ENCODE peak calls at places on chromosomes 7 and 10, in eight cellular contexts. One of them, this sample, is unnamed.

GRCh38 chr7:79553811-79554555 is 100.5 kb upstream of the MAGI2 start:
- DNase-seq in fibroblast of lung: peak; percentile 14
- DNase-seq in cardiac muscle cell: peak; percentile 49
- DNase-seq in effector memory CD4-positive, alpha-beta T cell: no peak
- DNase-seq in GM23338: no peak
- DNase-seq in tibial artery: no peak
- DNase-seq in left ventricle myocardium inferior: no peak
- DNase-seq in esophagus squamous epithelium: no peak
- DNase-seq in this sample: no peak

GRCh38 chr7:108114117-108114841 is 15.9 kb downstream of the LAMB4 start:
- DNase-seq in fibroblast of lung: no peak
- DNase-seq in cardiac muscle cell: no peak
- DNase-seq in effector memory CD4-positive, alpha-beta T cell: no peak
- DNase-seq in GM23338: peak; percentile 81
- DNase-seq in tibial artery: no peak
- DNase-seq in left ventricle myocardium inferior: no peak
- DNase-seq in esophagus squamous epithelium: no peak
- DNase-seq in this sample: no peak

GRCh38 chr7:74482629-74483401 is 29.1 kb downstream of the GTF2IRD1 start:
- DNase-seq in fibroblast of lung: peak; percentile 99
- DNase-seq in cardiac muscle cell: peak; percentile 98
- DNase-seq in effector memory CD4-positive, alpha-beta T cell: no peak
- DNase-seq in GM23338: no peak
- DNase-seq in tibial artery: no peak
- DNase-seq in left ventricle myocardium inferior: no peak
- DNase-seq in esophagus squamous epithelium: no peak
- DNase-seq in this sample: no peak

GRCh38 chr10:24215193-24215592 is 6.3 kb downstream of the KIAA1217 start:
- DNase-seq in fibroblast of lung: peak; percentile 50
- DNase-seq in cardiac muscle cell: no peak
- DNase-seq in effector memory CD4-positive, alpha-beta T cell: no peak
- DNase-seq in GM23338: no peak
- DNase-seq in tibial artery: no peak
- DNase-seq in left ventricle myocardium inferior: no peak
- DNase-seq in esophagus squamous epithelium: no peak
- DNase-seq in this sample: no peak

GRCh38 chr10:52314822-52315552 is 906 bp downstream of the DKK1 start:
- DNase-seq in fibroblast of lung: peak; percentile 62
- DNase-seq in cardiac muscle cell: peak; percentile 48
- DNase-seq in effector memory CD4-positive, alpha-beta T cell: no peak
- DNase-seq in GM23338: peak; percentile 17
- DNase-seq in tibial artery: no peak
- DNase-seq in left ventricle myocardium inferior: no peak
- DNase-seq in esophagus squamous epithelium: no peak
- DNase-seq in this sample: no peak

GRCh38 chr7:14418633-14419032 is 429.2 kb upstream of the ETV1 start:
- DNase-seq in fibroblast of lung: no peak
- DNase-seq in cardiac muscle cell: no peak
- DNase-seq in effector memory CD4-positive, alpha-beta T cell: no peak
- DNase-seq in GM23338: no peak
- DNase-seq in tibial artery: no peak
- DNase-seq in left ventricle myocardium inferior: no peak
- DNase-seq in esophagus squamous epithelium: no peak
- DNase-seq in this sample: no peak

GRCh38 chr7:8817448-8818036 is 384.1 kb downstream of the NXPH1 start:
- DNase-seq in fibroblast of lung: no peak
- DNase-seq in cardiac muscle cell: no peak
- DNase-seq in effector memory CD4-positive, alpha-beta T cell: no peak
- DNase-seq in GM23338: no peak
- DNase-seq in tibial artery: no peak
- DNase-seq in left ventricle myocardium inferior: no peak
- DNase-seq in esophagus squamous epithelium: no peak
- DNase-seq in this sample: no peak

GRCh38 chr7:885893-886625 is 9.7 kb downstream of the GET4 start:
- DNase-seq in fibroblast of lung: no peak
- DNase-seq in cardiac muscle cell: no peak
- DNase-seq in effector memory CD4-positive, alpha-beta T cell: no peak
- DNase-seq in GM23338: no peak
- DNase-seq in tibial artery: no peak
- DNase-seq in left ventricle myocardium inferior: peak; percentile 10
- DNase-seq in esophagus squamous epithelium: no peak
- DNase-seq in this sample: no peak

GRCh38 chr7:2796358-2797352 is 47.5 kb downstream of the GNA12 start:
- DNase-seq in fibroblast of lung: peak; percentile 37
- DNase-seq in cardiac muscle cell: peak; percentile 95
- DNase-seq in effector memory CD4-positive, alpha-beta T cell: no peak
- DNase-seq in GM23338: no peak
- DNase-seq in tibial artery: peak; percentile 92
- DNase-seq in left ventricle myocardium inferior: peak; percentile 76
- DNase-seq in esophagus squamous epithelium: no peak
- DNase-seq in this sample: no peak

GRCh38 chr7:106370542-106370941 is 85.8 kb upstream of the NAMPT start:
- DNase-seq in fibroblast of lung: no peak
- DNase-seq in cardiac muscle cell: no peak
- DNase-seq in effector memory CD4-positive, alpha-beta T cell: no peak
- DNase-seq in GM23338: no peak
- DNase-seq in tibial artery: no peak
- DNase-seq in left ventricle myocardium inferior: no peak
- DNase-seq in esophagus squamous epithelium: no peak
- DNase-seq in this sample: peak; percentile 4

GRCh38 chr10:86247073-86247472 is 119.5 kb downstream of the GRID1 start:
- DNase-seq in fibroblast of lung: no peak
- DNase-seq in cardiac muscle cell: no peak
- DNase-seq in effector memory CD4-positive, alpha-beta T cell: no peak
- DNase-seq in GM23338: no peak
- DNase-seq in tibial artery: no peak
- DNase-seq in left ventricle myocardium inferior: no peak
- DNase-seq in esophagus squamous epithelium: no peak
- DNase-seq in this sample: no peak

GRCh38 chr10:22700489-22700888 is 13.9 kb downstream of the PIP4K2A start:
- DNase-seq in fibroblast of lung: no peak
- DNase-seq in cardiac muscle cell: no peak
- DNase-seq in effector memory CD4-positive, alpha-beta T cell: no peak
- DNase-seq in GM23338: no peak
- DNase-seq in tibial artery: no peak
- DNase-seq in left ventricle myocardium inferior: no peak
- DNase-seq in esophagus squamous epithelium: no peak
- DNase-seq in this sample: no peak

GRCh38 chr10:117217196-117217761 is 20.0 kb downstream of the KCNK18 start:
- DNase-seq in fibroblast of lung: peak; percentile 3
- DNase-seq in cardiac muscle cell: peak; percentile 6
- DNase-seq in effector memory CD4-positive, alpha-beta T cell: no peak
- DNase-seq in GM23338: peak; percentile 65
- DNase-seq in tibial artery: peak; percentile 56
- DNase-seq in left ventricle myocardium inferior: no peak
- DNase-seq in esophagus squamous epithelium: no peak
- DNase-seq in this sample: no peak

GRCh38 chr7:127718325-127718724 is 66.3 kb downstream of the SND1 start:
- DNase-seq in fibroblast of lung: no peak
- DNase-seq in cardiac muscle cell: no peak
- DNase-seq in effector memory CD4-positive, alpha-beta T cell: no peak
- DNase-seq in GM23338: no peak
- DNase-seq in tibial artery: no peak
- DNase-seq in left ventricle myocardium inferior: no peak
- DNase-seq in esophagus squamous epithelium: no peak
- DNase-seq in this sample: no peak

GRCh38 chr7:80921130-80921529 is 2.3 kb upstream of the SEMA3C start:
- DNase-seq in fibroblast of lung: peak; percentile 61
- DNase-seq in cardiac muscle cell: peak; percentile 45
- DNase-seq in effector memory CD4-positive, alpha-beta T cell: no peak
- DNase-seq in GM23338: no peak
- DNase-seq in tibial artery: no peak
- DNase-seq in left ventricle myocardium inferior: no peak
- DNase-seq in esophagus squamous epithelium: no peak
- DNase-seq in this sample: no peak

GRCh38 chr10:119817991-119818888 is 54.4 kb downstream of the MCMBP start:
- DNase-seq in fibroblast of lung: peak; percentile 71
- DNase-seq in cardiac muscle cell: peak; percentile 80
- DNase-seq in effector memory CD4-positive, alpha-beta T cell: no peak
- DNase-seq in GM23338: peak; percentile 94
- DNase-seq in tibial artery: peak; percentile 81
- DNase-seq in left ventricle myocardium inferior: peak; percentile 52
- DNase-seq in esophagus squamous epithelium: no peak
- DNase-seq in this sample: peak; percentile 33

GRCh38 chr10:19904202-19904661 is 88.0 kb downstream of the PLXDC2 start:
- DNase-seq in fibroblast of lung: peak; percentile 95
- DNase-seq in cardiac muscle cell: peak; percentile 41
- DNase-seq in effector memory CD4-positive, alpha-beta T cell: no peak
- DNase-seq in GM23338: no peak
- DNase-seq in tibial artery: no peak
- DNase-seq in left ventricle myocardium inferior: no peak
- DNase-seq in esophagus squamous epithelium: no peak
- DNase-seq in this sample: no peak

GRCh38 chr10:52437205-52437646 is 123.1 kb downstream of the DKK1 start:
- DNase-seq in fibroblast of lung: no peak
- DNase-seq in cardiac muscle cell: no peak
- DNase-seq in effector memory CD4-positive, alpha-beta T cell: no peak
- DNase-seq in GM23338: no peak
- DNase-seq in tibial artery: no peak
- DNase-seq in left ventricle myocardium inferior: no peak
- DNase-seq in esophagus squamous epithelium: no peak
- DNase-seq in this sample: no peak

GRCh38 chr7:29969706-29970105 is 19.9 kb downstream of the SCRN1 start:
- DNase-seq in fibroblast of lung: no peak
- DNase-seq in cardiac muscle cell: no peak
- DNase-seq in effector memory CD4-positive, alpha-beta T cell: no peak
- DNase-seq in GM23338: no peak
- DNase-seq in tibial artery: no peak
- DNase-seq in left ventricle myocardium inferior: no peak
- DNase-seq in esophagus squamous epithelium: no peak
- DNase-seq in this sample: no peak

GRCh38 chr7:29970158-29970557 is 19.4 kb downstream of the SCRN1 start:
- DNase-seq in fibroblast of lung: no peak
- DNase-seq in cardiac muscle cell: peak; percentile 11
- DNase-seq in effector memory CD4-positive, alpha-beta T cell: no peak
- DNase-seq in GM23338: no peak
- DNase-seq in tibial artery: no peak
- DNase-seq in left ventricle myocardium inferior: no peak
- DNase-seq in esophagus squamous epithelium: no peak
- DNase-seq in this sample: no peak

GRCh38 chr7:29962035-29962434 is 27.6 kb downstream of the SCRN1 start:
- DNase-seq in fibroblast of lung: no peak
- DNase-seq in cardiac muscle cell: no peak
- DNase-seq in effector memory CD4-positive, alpha-beta T cell: no peak
- DNase-seq in GM23338: no peak
- DNase-seq in tibial artery: no peak
- DNase-seq in left ventricle myocardium inferior: no peak
- DNase-seq in esophagus squamous epithelium: no peak
- DNase-seq in this sample: no peak

GRCh38 chr7:29968683-29969457 is 20.7 kb downstream of the SCRN1 start:
- DNase-seq in fibroblast of lung: peak; percentile 89
- DNase-seq in cardiac muscle cell: peak; percentile 75
- DNase-seq in effector memory CD4-positive, alpha-beta T cell: no peak
- DNase-seq in GM23338: no peak
- DNase-seq in tibial artery: no peak
- DNase-seq in left ventricle myocardium inferior: no peak
- DNase-seq in esophagus squamous epithelium: no peak
- DNase-seq in this sample: no peak

DNA sequence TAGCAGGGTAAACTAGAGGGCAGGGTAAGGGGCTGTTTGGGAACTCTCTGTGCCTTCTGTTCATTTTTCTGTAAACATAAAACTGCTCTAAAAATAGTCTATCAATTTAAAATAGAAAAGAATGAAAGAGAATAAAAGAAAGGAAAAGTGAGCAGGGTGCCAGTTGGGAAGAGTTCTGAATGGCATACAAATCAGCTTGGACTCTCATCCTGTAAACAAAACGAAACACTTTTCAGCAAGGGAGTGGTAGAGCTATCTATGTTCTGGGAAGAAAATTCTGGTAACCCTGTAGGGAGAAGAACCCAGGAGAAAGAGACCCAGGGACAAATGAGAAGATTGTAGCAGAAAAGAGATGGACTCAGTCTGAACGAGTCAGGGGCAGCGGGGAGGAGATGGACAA is 24.6 kb downstream of the SCRN1 start:
- DNase-seq in fibroblast of lung: no peak
- DNase-seq in cardiac muscle cell: no peak
- DNase-seq in effector memory CD4-positive, alpha-beta T cell: no peak
- DNase-seq in GM23338: no peak
- DNase-seq in tibial artery: no peak
- DNase-seq in left ventricle myocardium inferior: no peak
- DNase-seq in esophagus squamous epithelium: no peak
- DNase-seq in this sample: no peak
- H3K27ac ChIP-seq in fibroblast of lung: no peak overlapping the region
- H3K27ac ChIP-seq in cardiac muscle cell: no peak overlapping the region
- H3K27ac ChIP-seq in effector memory CD4-positive, alpha-beta T cell: no peak overlapping the region
- H3K27ac ChIP-seq in GM23338: no peak overlapping the region
- H3K27ac ChIP-seq in tibial artery: peak overlapping the region; percentile 6
- H3K27ac ChIP-seq in left ventricle myocardium inferior: no peak overlapping the region
- H3K27ac ChIP-seq in esophagus squamous epithelium: no peak overlapping the region
- H3K27ac ChIP-seq in this sample: peak overlapping the region; percentile 86

GRCh38 chr7:83476501-83476900 is 172.4 kb downstream of the SEMA3E start:
- DNase-seq in fibroblast of lung: no peak
- DNase-seq in cardiac muscle cell: no peak
- DNase-seq in effector memory CD4-positive, alpha-beta T cell: no peak
- DNase-seq in GM23338: no peak
- DNase-seq in tibial artery: no peak
- DNase-seq in left ventricle myocardium inferior: no peak
- DNase-seq in esophagus squamous epithelium: no peak
- DNase-seq in this sample: no peak
- H3K27ac ChIP-seq in fibroblast of lung: no peak overlapping the region
- H3K27ac ChIP-seq in cardiac muscle cell: no peak overlapping the region
- H3K27ac ChIP-seq in effector memory CD4-positive, alpha-beta T cell: no peak overlapping the region
- H3K27ac ChIP-seq in GM23338: no peak overlapping the region
- H3K27ac ChIP-seq in tibial artery: no peak overlapping the region
- H3K27ac ChIP-seq in left ventricle myocardium inferior: no peak overlapping the region
- H3K27ac ChIP-seq in esophagus squamous epithelium: no peak overlapping the region
- H3K27ac ChIP-seq in this sample: no peak overlapping the region

GRCh38 chr10:79058899-79059771 is 9.6 kb upstream of the ZMIZ1 start:
- DNase-seq in fibroblast of lung: no peak
- DNase-seq in cardiac muscle cell: no peak
- DNase-seq in effector memory CD4-positive, alpha-beta T cell: no peak
- DNase-seq in GM23338: no peak
- DNase-seq in tibial artery: peak; percentile 43
- DNase-seq in left ventricle myocardium inferior: peak; percentile 9
- DNase-seq in esophagus squamous epithelium: no peak
- DNase-seq in this sample: no peak
- H3K27ac ChIP-seq in fibroblast of lung: no peak overlapping the region
- H3K27ac ChIP-seq in cardiac muscle cell: peak overlapping the region; percentile 86
- H3K27ac ChIP-seq in effector memory CD4-positive, alpha-beta T cell: no peak overlapping the region
- H3K27ac ChIP-seq in GM23338: no peak overlapping the region
- H3K27ac ChIP-seq in tibial artery: no peak overlapping the region
- H3K27ac ChIP-seq in left ventricle myocardium inferior: no peak overlapping the region
- H3K27ac ChIP-seq in esophagus squamous epithelium: no peak overlapping the region
- H3K27ac ChIP-seq in this sample: no peak overlapping the region

DNA sequence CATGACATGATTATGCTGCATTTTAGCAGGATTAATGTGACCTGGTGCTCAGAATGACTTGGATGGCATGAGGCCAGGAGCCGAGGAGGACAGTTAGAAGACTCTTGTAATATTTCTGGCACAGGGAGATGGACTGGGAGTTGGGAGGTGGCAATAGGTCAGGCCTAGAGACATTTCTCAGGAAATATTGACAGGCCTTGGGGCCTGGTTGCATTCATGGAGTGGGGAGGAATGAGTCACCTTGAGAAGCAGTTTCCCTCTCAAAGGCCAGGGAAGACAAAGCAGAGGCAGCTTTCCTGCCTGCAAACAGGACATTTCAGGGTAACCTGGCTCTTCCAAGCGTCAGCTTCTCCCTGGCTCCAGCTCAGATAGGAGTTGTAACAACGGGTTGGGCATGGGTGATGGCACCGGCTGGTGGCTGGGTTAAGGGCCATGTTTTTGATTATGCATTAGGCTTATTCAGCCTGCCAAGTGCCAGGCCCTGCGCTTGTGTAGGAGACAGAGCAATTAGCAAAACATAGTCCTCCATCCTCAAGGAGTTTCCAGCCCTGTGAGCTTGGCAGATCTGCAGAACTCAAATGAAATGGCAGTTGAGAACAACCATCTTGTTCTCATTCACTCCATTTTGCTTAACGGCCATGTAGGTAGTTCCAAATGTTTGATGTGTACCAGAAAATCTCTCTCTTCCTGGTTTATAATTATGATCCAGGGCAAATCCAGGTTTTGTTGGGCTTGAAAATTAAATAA is 38.2 kb downstream of the HK1 start:
- DNase-seq in fibroblast of lung: peak; percentile 58
- DNase-seq in cardiac muscle cell: peak; percentile 43
- DNase-seq in effector memory CD4-positive, alpha-beta T cell: no peak
- DNase-seq in GM23338: no peak
- DNase-seq in tibial artery: no peak
- DNase-seq in left ventricle myocardium inferior: no peak
- DNase-seq in esophagus squamous epithelium: no peak
- DNase-seq in this sample: no peak
- H3K27ac ChIP-seq in fibroblast of lung: no peak overlapping the region
- H3K27ac ChIP-seq in cardiac muscle cell: peak overlapping the region; percentile 84
- H3K27ac ChIP-seq in effector memory CD4-positive, alpha-beta T cell: no peak overlapping the region
- H3K27ac ChIP-seq in GM23338: no peak overlapping the region
- H3K27ac ChIP-seq in tibial artery: peak overlapping the region; percentile 95
- H3K27ac ChIP-seq in left ventricle myocardium inferior: peak overlapping the region; percentile 48
- H3K27ac ChIP-seq in esophagus squamous epithelium: peak overlapping the region; percentile 63
- H3K27ac ChIP-seq in this sample: no peak overlapping the region

This sample was measured in caudate nucleus.